ENCODE peak calls at places on chromosomes 5 and 9, in ten cellular contexts. X is right atrium auricular region; J is heart right ventricle; D is heart left ventricle; Y is endothelial cell of umbilical vein; S is OCI-LY7; M is lung; V is IMR-90; R is CD8-positive, alpha-beta T cell; I is A673. H is an unnamed sample.

GRCh38 chr5:84274585-84275468 is 109.9 kb downstream of the EDIL3 start:
- DNase-seq in V (peak; percentile 28), Y (peak; percentile 61), D (no peak), R (no peak), J (peak; percentile 12), M (no peak), S (peak; percentile 17), X (no peak), I (peak; percentile 47), H (no peak)

GRCh38 chr5:107665036-107665435 is 5.7 kb downstream of the EFNA5 start:
- DNase-seq in S (no peak), Y (no peak), J (no peak), M (no peak), I (no peak), X (no peak), V (no peak), R (no peak), D (no peak), H (no peak)

GRCh38 chr9:136058801-136059302 is 36.2 kb downstream of the NACC2 start:
- DNase-seq in S (no peak), X (no peak), J (no peak), Y (no peak), M (no peak), R (no peak), D (peak; percentile 51), I (no peak), V (no peak), H (no peak)

GRCh38 chr9:23769307-23769935 is 56.6 kb downstream of the ELAVL2 start:
- DNase-seq in Y (no peak), J (no peak), V (peak; percentile 6), R (no peak), I (no peak), X (no peak), S (no peak), D (no peak), M (no peak), H (no peak)

GRCh38 chr9:13061390-13061789 is 218.1 kb downstream of the MPDZ start:
- DNase-seq in J (no peak), M (no peak), R (no peak), D (no peak), X (no peak), Y (no peak), I (no peak), V (no peak), S (no peak), H (no peak)

GRCh38 chr5:5407924-5408323 is 14.6 kb upstream of the ICE1 start:
- DNase-seq in S (no peak), J (no peak), M (no peak), I (no peak), Y (no peak), X (no peak), V (no peak), D (no peak), R (no peak), H (no peak)

GRCh38 chr5:75666801-75667200 is 50.4 kb downstream of the POC5 start:
- DNase-seq in R (no peak), S (no peak), Y (no peak), I (no peak), V (no peak), J (no peak), M (no peak), D (no peak), X (no peak), H (no peak)

GRCh38 chr9:104279535-104280215 is 185.6 kb downstream of the SMC2 start:
- DNase-seq in D (no peak), I (peak; percentile 17), S (no peak), J (no peak), V (no peak), X (no peak), M (no peak), Y (peak; percentile 37), R (no peak), H (no peak)

GRCh38 chr5:55507574-55507973 is 27.2 kb downstream of the PLPP1 start:
- DNase-seq in R (no peak), V (no peak), J (no peak), I (no peak), X (no peak), M (no peak), Y (no peak), S (no peak), D (no peak), H (no peak)

GRCh38 chr5:10927605-10928004 is 166.6 kb upstream of the DAP start:
- DNase-seq in D (no peak), M (no peak), V (no peak), X (no peak), I (no peak), Y (no peak), S (no peak), R (no peak), J (no peak), H (no peak)

GRCh38 chr9:34025062-34025461 is 23.6 kb downstream of the UBAP2 start:
- DNase-seq in X (no peak), V (peak; percentile 40), D (no peak), I (no peak), S (no peak), Y (no peak), M (no peak), J (no peak), R (no peak), H (no peak)

GRCh38 chr5:16456103-16456832 is 9.3 kb downstream of the ZNF622 start:
- DNase-seq in M (peak; percentile 48), R (no peak), J (no peak), V (peak; percentile 72), I (peak; percentile 84), S (peak; percentile 74), D (no peak), Y (peak; percentile 75), X (peak; percentile 71), H (no peak)

GRCh38 chr5:131277875-131278795 is 14.3 kb downstream of the CDC42SE2 start:
- DNase-seq in X (no peak), V (peak; percentile 24), J (no peak), M (no peak), Y (no peak), I (no peak), R (no peak), S (no peak), D (no peak), H (no peak)

GRCh38 chr9:138112090-138112748 is 234.6 kb downstream of the CACNA1B start:
- DNase-seq in Y (no peak), S (no peak), V (no peak), J (no peak), X (no peak), M (no peak), R (no peak), D (no peak), I (no peak), H (no peak)

GRCh38 chr9:68560131-68560844 is 19.6 kb upstream of the TMEM252 start:
- DNase-seq in V (peak; percentile 84), R (peak; percentile 31), M (peak; percentile 55), D (peak; percentile 69), S (peak; percentile 54), J (peak; percentile 39), Y (peak; percentile 20), X (peak; percentile 80), I (peak; percentile 59), H (no peak)

GRCh38 chr5:134511796-134512660 is 13.4 kb upstream of the JADE2 start:
- DNase-seq in I (no peak), J (peak; percentile 74), M (peak; percentile 80), V (peak; percentile 63), Y (no peak), D (peak; percentile 79), R (no peak), X (peak; percentile 90), S (no peak), H (peak; percentile 9)

GRCh38 chr5:14216372-14216771 is 73.2 kb downstream of the TRIO start:
- DNase-seq in S (no peak), R (no peak), Y (no peak), I (no peak), J (no peak), D (no peak), X (no peak), V (peak; percentile 52), M (no peak), H (no peak)

GRCh38 chr5:73370620-73371583 is 77.7 kb downstream of the FOXD1 start:
- DNase-seq in J (no peak), V (peak; percentile 98), M (no peak), R (no peak), X (no peak), S (no peak), Y (peak; percentile 97), D (no peak), I (peak; percentile 73), H (no peak)

GRCh38 chr9:93808115-93809029 is 146.8 kb downstream of the BARX1 start:
- DNase-seq in S (no peak), Y (no peak), X (no peak), D (no peak), J (no peak), V (no peak), I (no peak), R (no peak), M (peak; percentile 19), H (no peak)

GRCh38 chr5:95358320-95358719 is 32.8 kb upstream of the FAM81B start:
- DNase-seq in J (no peak), R (no peak), I (peak; percentile 5), Y (no peak), V (no peak), D (no peak), M (no peak), X (no peak), S (no peak), H (no peak)
- H3K4me1 ChIP-seq in J (no peaks in the 10 kb centered on the region), R (no peaks in the 10 kb centered on the region), I (no peaks in the 10 kb centered on the region), Y (no peaks in the 10 kb centered on the region), V (no peaks in the 10 kb centered on the region), D (no peaks in the 10 kb centered on the region), M (no peaks in the 10 kb centered on the region), X (no peaks in the 10 kb centered on the region), S (no peaks in the 10 kb centered on the region), H (no peaks in the 10 kb centered on the region)

DNA sequence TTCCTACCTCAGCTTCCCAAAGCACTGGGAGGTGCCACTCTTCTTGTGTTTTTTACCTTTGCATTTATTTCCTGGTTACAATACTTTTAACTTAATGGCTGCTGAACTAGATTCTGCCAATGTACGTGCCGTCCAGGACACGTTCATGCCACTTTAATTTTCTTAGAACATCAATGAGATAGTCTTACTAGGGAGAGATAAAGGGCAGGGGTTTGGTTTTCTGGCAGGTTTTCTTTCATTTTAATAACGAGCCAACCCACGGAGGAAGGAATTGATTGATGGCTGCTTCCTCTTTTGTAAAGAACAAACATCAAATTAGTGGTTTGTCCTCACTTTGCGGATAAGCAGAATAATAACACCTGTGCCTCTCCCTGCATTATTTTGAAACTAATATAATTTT is 135.7 kb downstream of the DOCK8 start:
- DNase-seq in M (no peak), Y (no peak), X (no peak), I (no peak), R (no peak), J (no peak), S (no peak), V (no peak), D (no peak), H (no peak)
- H3K27ac ChIP-seq in M (no peak overlapping the region), Y (no peak overlapping the region), X (no peak overlapping the region), I (no peak overlapping the region), R (no peak overlapping the region), J (no peak overlapping the region), S (no peak overlapping the region), V (no peak overlapping the region), D (no peak overlapping the region), H (no peak overlapping the region)

GRCh38 chr9:133844876-133845658 is 106.9 kb upstream of the SARDH start:
- DNase-seq in M (peak; percentile 56), X (peak; percentile 89), V (peak; percentile 70), S (no peak), R (no peak), J (peak; percentile 83), Y (peak; percentile 86), I (no peak), D (peak; percentile 91), H (no peak)
- H3K4me3 ChIP-seq in M (no peak overlapping the region), X (peak overlapping the region; percentile 35), V (no peak overlapping the region), S (no peak overlapping the region), R (no peak overlapping the region), J (peak overlapping the region; percentile 40), Y (no peak overlapping the region), I (no peak overlapping the region), D (peak overlapping the region; percentile 40), H (no peak overlapping the region)

GRCh38 chr5:143248391-143248790 is 155.1 kb downstream of the NR3C1 start:
- DNase-seq in J (no peak), I (no peak), V (peak; percentile 68), D (no peak), M (no peak), S (no peak), X (no peak), Y (no peak), R (no peak), H (no peak)
- H3K4me1 ChIP-seq in J (peaks cover 20% of the 10 kb centered on the region), I (peaks cover 5% of the 10 kb centered on the region), V (peaks cover 31% of the 10 kb centered on the region), D (peaks cover 4% of the 10 kb centered on the region), M (no peaks in the 10 kb centered on the region), S (no peaks in the 10 kb centered on the region), X (peaks cover 13% of the 10 kb centered on the region), Y (peaks cover 18% of the 10 kb centered on the region), R (no peaks in the 10 kb centered on the region), H (peaks cover 13% of the 10 kb centered on the region)

H was measured in esophagus squamous epithelium.